ENCODE peak calls at places on chromosomes 16 and 17, in eight cellular contexts. Y, H, K, E, D, U, F and B are unnamed samples.

GRCh38 chr16:68668266-68668665 is 23.2 kb downstream of the CDH3 start:
- DNase-seq in Y (no peak), H (no peak), K (no peak), E (no peak), D (no peak), U (peak), F (no peak), B (peak)

GRCh38 chr17:63140255-63140654 is 174.2 kb downstream of the TANC2 start:
- DNase-seq in Y (no peak), H (peak), K (no peak), E (no peak), D (no peak), U (no peak), F (peak), B (no peak)

GRCh38 chr16:10385725-10386516 is at the start of gene ATF7IP2:
- DNase-seq in Y (peak), H (peak), K (peak), E (peak), D (peak), U (peak), F (peak), B (peak)

GRCh38 chr16:69017036-69017783 is 88.2 kb upstream of the HAS3 start:
- DNase-seq in Y (no peak), H (peak), K (no peak), E (no peak), D (no peak), U (peak), F (peak), B (peak)

GRCh38 chr16:71499775-71500364 is 10.7 kb upstream of the ZNF19 start:
- DNase-seq in Y (no peak), H (peak), K (no peak), E (no peak), D (peak), U (peak), F (peak), B (peak)

GRCh38 chr17:7355053-7355452 is at the start of gene TMEM95:
- DNase-seq in Y (peak), H (no peak), K (peak), E (peak), D (no peak), U (peak), F (peak), B (peak)

GRCh38 chr17:38598536-38598935 is 7.2 kb downstream of the SRCIN1 start:
- DNase-seq in Y (peak), H (peak), K (no peak), E (no peak), D (no peak), U (peak), F (peak), B (peak)

GRCh38 chr17:229130-229944 is 47.9 kb upstream of the DOC2B start:
- DNase-seq in Y (peak), H (peak), K (peak), E (no peak), D (no peak), U (no peak), F (no peak), B (no peak)

GRCh38 chr16:17885659-17886200 is 415.0 kb upstream of the XYLT1 start:
- DNase-seq in Y (no peak), H (no peak), K (no peak), E (no peak), D (no peak), U (no peak), F (no peak), B (no peak)

GRCh38 chr16:65178151-65178550 is 56.3 kb upstream of the CDH11 start:
- DNase-seq in Y (no peak), H (peak), K (no peak), E (no peak), D (no peak), U (peak), F (peak), B (peak)

GRCh38 chr16:7085776-7086175 is 246.9 kb upstream of the RBFOX1 start:
- DNase-seq in Y (no peak), H (no peak), K (no peak), E (no peak), D (no peak), U (no peak), F (no peak), B (no peak)

GRCh38 chr17:11997147-11997971 is at the start of gene ZNF18:
- DNase-seq in Y (peak), H (peak), K (peak), E (peak), D (peak), U (peak), F (peak), B (peak)
- TF ChIP-seq CTCF in Y (no peak), H (no peak), K (no peak), E (no peak), D (no peak), U (no peak), F (no peak), B (peak)

GRCh38 chr16:53960954-53961616 is 257.1 kb downstream of the FTO start:
- DNase-seq in Y (no peak), H (no peak), K (no peak), E (no peak), D (no peak), U (peak), F (no peak), B (no peak)
- H3K4me3 ChIP-seq in Y (no peak), H (no peak), K (no peak), E (no peak), D (no peak), U (no peak), F (no peak), B (no peak)

DNA sequence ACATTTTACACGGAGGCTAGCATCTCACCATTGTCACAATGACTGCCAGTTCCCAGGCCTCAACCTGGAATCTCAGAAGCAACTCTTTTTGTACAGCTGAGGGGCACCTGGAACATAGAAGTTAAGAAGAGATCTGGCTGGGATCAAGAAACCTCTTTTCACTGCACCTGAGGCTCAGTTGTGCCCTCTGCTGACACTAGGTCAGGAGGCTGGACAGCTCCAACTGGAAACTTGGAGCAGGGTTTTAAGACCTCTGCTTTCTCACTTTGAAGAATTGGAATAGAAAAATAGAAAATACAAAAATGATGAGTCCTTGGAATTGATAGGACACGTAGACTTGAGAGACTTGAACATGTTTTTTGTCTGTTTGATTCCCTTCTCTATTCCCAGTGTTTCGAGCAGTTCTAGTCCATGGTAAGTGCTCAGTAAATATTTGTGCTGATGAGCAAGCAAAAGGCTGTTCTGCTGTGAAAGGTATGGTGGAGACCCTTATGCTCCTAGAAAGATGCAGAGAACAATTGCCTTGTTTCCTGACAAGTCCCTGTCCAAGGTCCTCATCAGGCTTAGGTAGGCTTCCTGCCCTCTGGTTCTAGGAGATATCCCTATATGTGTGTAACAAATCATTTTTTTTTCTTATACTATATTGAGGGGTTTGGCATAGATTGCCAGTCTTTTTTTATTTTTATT is 13.6 kb upstream of the PPM1D start:
- DNase-seq in Y (no peak), H (no peak), K (no peak), E (no peak), D (no peak), U (no peak), F (peak), B (no peak)
- TF ChIP-seq CTCF in Y (peak), H (peak), K (peak), E (peak), D (peak), U (peak), F (peak), B (peak)

DNA sequence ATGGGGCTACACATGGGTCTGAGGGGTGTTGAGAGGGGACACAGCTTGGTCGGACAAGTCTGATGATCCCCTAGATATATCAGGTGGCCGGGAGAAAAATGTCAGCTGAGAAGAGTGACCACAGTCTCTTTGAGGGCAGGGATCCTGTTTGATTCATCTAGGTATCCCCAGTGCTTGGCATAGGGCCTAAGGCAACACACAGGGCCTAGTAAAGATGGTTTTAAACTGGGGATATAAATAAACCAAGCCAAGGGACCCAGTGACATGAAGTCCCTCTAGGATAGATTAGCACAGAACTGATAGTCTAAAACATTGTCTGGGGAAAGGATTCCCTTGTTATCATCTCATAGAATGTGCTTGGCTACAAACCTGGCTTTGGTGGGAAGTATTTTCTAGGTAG is 1.4 kb downstream of the ERCC4 start:
- DNase-seq in Y (no peak), H (no peak), K (no peak), E (no peak), D (no peak), U (no peak), F (no peak), B (no peak)
- H3K4me3 ChIP-seq in Y (peak), H (peak), K (no peak), E (no peak), D (peak), U (no peak), F (peak), B (no peak)

GRCh38 chr17:76927577-76927976 is 59.4 kb downstream of the MGAT5B start:
- DNase-seq in Y (peak), H (no peak), K (no peak), E (no peak), D (no peak), U (no peak), F (no peak), B (no peak)

GRCh38 chr17:76929148-76929547 is 60.9 kb downstream of the MGAT5B start:
- DNase-seq in Y (no peak), H (no peak), K (no peak), E (no peak), D (no peak), U (no peak), F (no peak), B (no peak)

GRCh38 chr17:76927982-76928381 is 59.8 kb downstream of the MGAT5B start:
- DNase-seq in Y (no peak), H (no peak), K (no peak), E (no peak), D (no peak), U (no peak), F (no peak), B (no peak)

GRCh38 chr17:76932402-76933333 is 64.5 kb downstream of the MGAT5B start:
- DNase-seq in Y (no peak), H (no peak), K (no peak), E (no peak), D (no peak), U (no peak), F (no peak), B (no peak)

DNA sequence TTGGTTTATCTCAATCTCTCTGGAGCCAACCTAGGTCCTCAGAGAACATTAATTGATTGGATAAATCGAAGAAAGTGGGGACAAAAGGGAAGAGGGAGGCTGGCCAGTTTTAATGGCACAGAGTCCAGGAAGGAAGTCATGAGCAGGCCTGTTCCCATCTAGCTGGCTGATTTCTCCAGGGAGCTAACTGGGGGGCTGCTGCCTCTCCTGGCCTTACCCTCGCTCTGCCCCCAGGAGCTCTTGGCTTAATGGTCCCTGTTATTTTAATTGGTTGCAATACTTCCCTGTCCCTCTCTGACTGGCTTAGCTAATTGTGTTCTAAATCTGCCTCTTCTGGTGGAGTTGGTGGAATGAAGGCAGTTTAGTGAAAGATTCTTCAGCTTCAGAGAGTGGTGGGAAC is 61.4 kb downstream of the MGAT5B start:
- DNase-seq in Y (peak), H (no peak), K (no peak), E (no peak), D (no peak), U (no peak), F (no peak), B (no peak)
- TF ChIP-seq CTCF in Y (no peak), H (no peak), K (no peak), E (no peak), D (no peak), U (no peak), F (no peak), B (no peak)

GRCh38 chr16:5073279-5073629 is 1.6 kb downstream of the ALG1 start:
- DNase-seq in Y (no peak), H (no peak), K (no peak), E (no peak), D (no peak), U (peak), F (peak), B (peak)

GRCh38 chr16:5071341-5071680 is 332 bp upstream of the ALG1 start:
- DNase-seq in Y (no peak), H (no peak), K (no peak), E (no peak), D (no peak), U (no peak), F (no peak), B (no peak)

GRCh38 chr16:5072334-5073278 is 963 bp downstream of the ALG1 start:
- DNase-seq in Y (no peak), H (no peak), K (peak), E (no peak), D (no peak), U (no peak), F (no peak), B (no peak)

GRCh38 chr16:5070431-5071186 is 1.0 kb upstream of the ALG1 start:
- DNase-seq in Y (no peak), H (no peak), K (peak), E (no peak), D (no peak), U (no peak), F (no peak), B (no peak)

GRCh38 chr16:5071681-5072333 is at the start of gene ALG1:
- DNase-seq in Y (peak), H (peak), K (peak), E (peak), D (no peak), U (peak), F (peak), B (peak)
- H3K4me3 ChIP-seq in Y (peak), H (peak), K (peak), E (peak), D (peak), U (peak), F (peak), B (peak)

GRCh38 chr16:87054154-87054553 is 263.0 kb downstream of the C16orf95 start:
- DNase-seq in Y (no peak), H (no peak), K (no peak), E (no peak), D (no peak), U (no peak), F (no peak), B (no peak)

GRCh38 chr16:87052506-87052905 is 264.7 kb downstream of the C16orf95 start:
- DNase-seq in Y (no peak), H (no peak), K (no peak), E (no peak), D (no peak), U (no peak), F (peak), B (no peak)

GRCh38 chr16:87054856-87055255 is 262.3 kb downstream of the C16orf95 start:
- DNase-seq in Y (no peak), H (no peak), K (no peak), E (no peak), D (no peak), U (no peak), F (no peak), B (no peak)

GRCh38 chr16:87051526-87052320 is 265.5 kb downstream of the C16orf95 start:
- DNase-seq in Y (no peak), H (no peak), K (no peak), E (no peak), D (no peak), U (no peak), F (no peak), B (no peak)

DNA sequence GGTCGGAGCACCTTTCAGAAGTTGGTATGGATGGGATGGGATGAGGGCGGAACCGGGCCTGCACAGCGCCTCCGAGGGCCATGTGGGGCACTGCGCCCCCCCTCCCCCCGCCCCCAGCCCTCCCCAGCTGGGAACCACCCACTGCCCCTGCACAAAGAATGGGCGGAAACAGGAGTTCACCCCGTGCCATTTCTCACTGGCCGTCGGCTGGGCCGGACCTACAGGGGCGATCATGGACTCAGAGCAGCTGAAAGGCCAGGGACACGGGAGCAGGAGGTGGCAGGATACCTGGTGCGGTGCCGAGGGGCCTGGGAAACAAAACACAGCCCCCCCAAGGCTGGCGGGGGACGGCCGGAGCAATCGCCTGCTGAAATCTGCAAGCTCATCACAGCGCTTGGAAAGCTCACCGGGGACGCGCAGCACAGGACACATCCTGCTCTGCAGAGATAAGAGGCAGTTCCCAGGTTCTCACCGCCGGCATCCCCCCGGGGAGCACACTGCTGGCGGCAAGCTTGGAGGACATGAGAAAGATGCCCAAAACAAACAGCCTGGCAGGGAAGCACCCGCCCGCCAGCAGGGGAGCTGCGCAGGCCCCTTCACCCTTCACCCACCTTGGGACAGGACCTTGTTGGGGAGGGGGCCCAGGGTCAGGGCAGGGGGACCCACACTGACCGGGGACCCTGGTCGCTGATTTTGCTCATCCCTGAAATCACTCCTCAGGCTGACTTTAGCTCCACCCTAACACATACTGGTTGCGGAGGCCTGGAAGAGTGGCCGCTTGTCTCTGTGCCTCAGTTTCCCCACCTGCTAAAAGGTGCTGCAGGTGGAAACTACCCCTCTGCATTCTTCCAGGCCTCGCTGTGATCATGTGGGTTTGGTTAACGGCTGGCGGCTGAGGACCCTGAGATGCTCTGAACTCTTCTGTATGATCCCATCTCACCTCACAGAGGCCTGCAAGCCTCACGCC is 263.9 kb downstream of the C16orf95 start:
- DNase-seq in Y (no peak), H (no peak), K (no peak), E (no peak), D (no peak), U (no peak), F (no peak), B (no peak)
- TF ChIP-seq CTCF in Y (no peak), H (peak), K (no peak), E (no peak), D (no peak), U (no peak), F (no peak), B (no peak)

GRCh38 chr17:27455914-27456680 is at the start of gene KSR1:
- DNase-seq in Y (peak), H (peak), K (peak), E (peak), D (peak), U (peak), F (peak), B (peak)

GRCh38 chr17:27455569-27455913 is 707 bp upstream of the KSR1 start:
- DNase-seq in Y (no peak), H (no peak), K (no peak), E (no peak), D (no peak), U (no peak), F (no peak), B (no peak)

GRCh38 chr17:27457405-27457730 is 1.1 kb downstream of the KSR1 start:
- DNase-seq in Y (no peak), H (no peak), K (no peak), E (no peak), D (no peak), U (no peak), F (no peak), B (no peak)

GRCh38 chr17:27457731-27458523 is 1.7 kb downstream of the KSR1 start:
- DNase-seq in Y (no peak), H (peak), K (no peak), E (no peak), D (no peak), U (no peak), F (peak), B (no peak)

GRCh38 chr17:27456681-27457404 is 595 bp downstream of the KSR1 start:
- DNase-seq in Y (peak), H (no peak), K (peak), E (peak), D (no peak), U (no peak), F (no peak), B (no peak)
- H3K4me3 ChIP-seq in Y (peak), H (peak), K (peak), E (peak), D (peak), U (peak), F (peak), B (peak)

DNA sequence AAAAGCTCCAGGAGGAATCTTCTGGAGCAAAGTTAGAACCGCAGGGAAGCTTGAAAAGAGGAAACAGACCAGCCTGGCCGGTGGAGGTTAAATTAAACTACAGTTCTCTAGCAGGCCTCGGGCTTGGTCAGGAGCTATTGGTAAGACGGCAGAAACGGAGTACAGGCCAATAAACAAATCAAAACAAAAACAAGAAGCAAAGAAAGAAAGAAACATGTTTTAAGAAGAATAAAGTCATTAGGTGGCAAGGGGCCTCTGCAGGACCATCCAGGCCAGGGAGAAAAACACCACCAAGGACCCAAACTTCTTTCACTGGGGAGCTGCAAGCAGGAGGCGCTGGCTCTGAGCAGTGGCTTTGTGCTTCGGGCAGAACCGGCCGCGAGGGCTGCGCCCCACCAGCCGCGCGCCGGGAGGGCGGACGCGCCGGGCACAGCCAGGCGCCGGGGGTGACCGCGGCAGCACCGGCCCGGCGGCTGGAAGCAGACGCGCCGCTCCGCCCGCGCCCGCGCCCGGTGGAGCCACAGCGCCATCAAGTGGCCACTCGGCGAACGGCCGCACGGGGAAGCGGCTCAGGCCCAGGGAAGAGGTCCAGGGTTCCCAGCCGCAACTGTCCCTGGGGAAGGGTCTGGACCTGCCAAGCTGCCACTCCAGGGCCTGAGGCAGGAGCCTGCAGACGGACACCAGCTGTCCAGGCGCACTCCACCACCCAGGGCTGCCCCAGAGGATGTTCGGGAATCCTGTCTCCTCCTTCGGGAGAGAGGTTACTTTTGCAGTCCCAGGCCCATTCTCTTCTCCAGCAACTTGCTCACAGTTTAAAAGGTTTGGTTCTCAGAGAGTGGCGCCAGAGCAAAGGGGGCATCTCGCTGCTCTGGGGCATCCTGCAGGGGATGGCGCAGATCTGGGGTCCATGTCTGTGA is 419.4 kb downstream of the SOX9 start:
- DNase-seq in Y (peak), H (peak), K (peak), E (peak), D (no peak), U (peak), F (peak), B (no peak)
- TF ChIP-seq CTCF in Y (peak), H (peak), K (peak), E (peak), D (peak), U (peak), F (peak), B (peak)